ENCODE peak calls at places on chromosomes 13 and 19, in nine cellular contexts. F is naive B cell, T is astrocyte of the spinal cord, E is cardiac fibroblast, G is left cardiac atrium, C is A549, M is NCI-H1417, Y is psoas muscle, B is stomach. X is an unnamed sample.

GRCh38 chr19:38658462-38659306 is 11.2 kb downstream of the ACTN4 start:
- DNase-seq in E (peak; percentile 100), C (peak; percentile 99), G (no peak), B (peak; percentile 63), T (peak; percentile 100), Y (no peak), F (no peak), M (no peak), X (peak; percentile 82)

GRCh38 chr19:40933025-40933424 is 51.0 kb upstream of the CYP2A7 start:
- DNase-seq in B (no peak), G (no peak), Y (no peak), C (peak; percentile 80), M (no peak), F (no peak), E (peak; percentile 40), T (no peak), X (no peak)

GRCh38 chr13:61913183-61913582 is 497.5 kb upstream of the PCDH20 start:
- DNase-seq in G (no peak), E (peak; percentile 0), F (no peak), B (no peak), C (no peak), T (no peak), Y (no peak), M (no peak), X (no peak)

GRCh38 chr19:35531291-35531690 is 2.0 kb upstream of the GAPDHS start:
- DNase-seq in M (peak; percentile 57), E (no peak), T (no peak), B (no peak), C (no peak), G (no peak), F (no peak), Y (no peak), X (no peak)

GRCh38 chr13:44710576-44710975 is 134.4 kb upstream of the TSC22D1 start:
- DNase-seq in Y (no peak), E (peak; percentile 94), F (no peak), C (peak; percentile 49), T (peak; percentile 96), B (no peak), M (no peak), G (no peak), X (no peak)

GRCh38 chr19:49896863-49897621 is at the start of gene IL4I1:
- DNase-seq in F (peak; percentile 84), G (no peak), M (no peak), B (no peak), C (no peak), E (peak; percentile 18), T (peak; percentile 19), Y (no peak), X (no peak)

GRCh38 chr13:113963376-113963775 is 10.5 kb downstream of the C13orf46 start:
- DNase-seq in T (no peak), B (no peak), C (no peak), M (no peak), Y (no peak), G (peak; percentile 7), E (no peak), F (no peak), X (no peak)

GRCh38 chr13:94706101-94706853 is 6.1 kb downstream of the SOX21 start:
- DNase-seq in C (no peak), M (peak; percentile 54), G (no peak), Y (no peak), T (no peak), B (no peak), E (no peak), F (no peak), X (no peak)

GRCh38 chr13:42116225-42116624 is 67.8 kb downstream of the DGKH start:
- DNase-seq in G (no peak), T (no peak), E (peak; percentile 40), Y (no peak), M (no peak), C (no peak), B (no peak), F (no peak), X (no peak)

GRCh38 chr13:110433014-110433413 is 125.9 kb downstream of the COL4A2 start:
- DNase-seq in Y (peak; percentile 51), C (no peak), M (no peak), B (no peak), G (peak; percentile 81), E (no peak), F (no peak), T (peak; percentile 54), X (peak; percentile 95)

GRCh38 chr13:99293178-99293577 is 14.0 kb downstream of the GPR183 start:
- DNase-seq in G (no peak), B (no peak), Y (no peak), E (no peak), M (no peak), T (no peak), C (no peak), F (no peak), X (no peak)

GRCh38 chr13:23794267-23795161 is 94.7 kb downstream of the MIPEP start:
- DNase-seq in G (no peak), F (no peak), C (no peak), Y (no peak), M (no peak), T (peak; percentile 72), E (peak; percentile 86), B (no peak), X (no peak)

GRCh38 chr13:55967055-55967454 is 1173.7 kb upstream of the PRR20A start:
- DNase-seq in B (no peak), T (no peak), M (no peak), Y (no peak), G (no peak), F (no peak), C (no peak), E (no peak), X (no peak)

GRCh38 chr19:33678796-33679195 is 57.0 kb downstream of the CHST8 start:
- DNase-seq in B (no peak), G (no peak), E (no peak), F (no peak), C (no peak), M (peak; percentile 78), Y (no peak), T (no peak), X (peak; percentile 16)

GRCh38 chr13:80141114-80141849 is 199.6 kb downstream of the SPRY2 start:
- DNase-seq in Y (peak; percentile 33), F (no peak), G (peak; percentile 70), T (peak; percentile 84), B (peak; percentile 36), M (no peak), E (peak; percentile 76), C (no peak), X (peak; percentile 34)

GRCh38 chr19:55669418-55670279 is 5.4 kb upstream of the EPN1 start:
- DNase-seq in T (no peak), F (no peak), E (no peak), M (no peak), C (no peak), G (no peak), B (no peak), Y (no peak), X (no peak)

X was measured in tibial artery.